ENCODE peak calls at places on chromosomes 16 and 17, in four cellular contexts. Y, C, V and X are unnamed samples.

GRCh38 chr16:4370570-4371480 is 823 bp upstream of the VASN start:
- DNase-seq in Y (no peak), C (no peak), V (no peak), X (no peak)

GRCh38 chr16:15545544-15545943 is 97.4 kb downstream of the MARF1 start:
- DNase-seq in Y (no peak), C (no peak), V (no peak), X (no peak)

GRCh38 chr16:4414187-4414909 is 2.0 kb downstream of the CORO7 start:
- DNase-seq in Y (peak; percentile 48), C (no peak), V (no peak), X (no peak)

GRCh38 chr16:24075929-24076716 is 180.0 kb upstream of the CACNG3 start:
- DNase-seq in Y (no peak), C (no peak), V (no peak), X (no peak)

GRCh38 chr16:55955845-55956244 is 80.7 kb upstream of the CES5A start:
- DNase-seq in Y (no peak), C (no peak), V (no peak), X (no peak)

GRCh38 chr17:76071497-76072148 is 694 bp downstream of the SRP68 start:
- DNase-seq in Y (no peak), C (no peak), V (no peak), X (no peak)

GRCh38 chr16:66035096-66035495 is 331.4 kb upstream of the CDH5 start:
- DNase-seq in Y (no peak), C (no peak), V (no peak), X (no peak)

GRCh38 chr16:85010446-85010930 is 847 bp downstream of the ZDHHC7 start:
- DNase-seq in Y (no peak), C (no peak), V (no peak), X (no peak)

GRCh38 chr17:74374786-74375185 is 7.5 kb downstream of the GPR142 start:
- DNase-seq in Y (no peak), C (no peak), V (no peak), X (no peak)

GRCh38 chr16:17696696-17697095 is 225.9 kb upstream of the XYLT1 start:
- DNase-seq in Y (no peak), C (no peak), V (no peak), X (no peak)

GRCh38 chr16:50323335-50324011 is 45.3 kb downstream of the BRD7 start:
- DNase-seq in Y (no peak), C (peak; percentile 69), V (peak; percentile 47), X (no peak)

GRCh38 chr16:67395458-67396158 is 2.3 kb upstream of the TPPP3 start:
- DNase-seq in Y (no peak), C (no peak), V (peak; percentile 32), X (no peak)

GRCh38 chr17:17904171-17905035 is 67.6 kb upstream of the SREBF1 start:
- DNase-seq in Y (no peak), C (no peak), V (no peak), X (no peak)

GRCh38 chr16:12386076-12386641 is 409.6 kb downstream of the SNX29 start:
- DNase-seq in Y (no peak), C (no peak), V (no peak), X (no peak)

GRCh38 chr16:88697831-88698693 is 8.1 kb downstream of the RNF166 start:
- DNase-seq in Y (no peak), C (no peak), V (peak; percentile 33), X (no peak)
- TF ChIP-seq CTCF in Y (no peak), C (peak; percentile 37), V (peak; percentile 44), X (peak; percentile 38)

DNA sequence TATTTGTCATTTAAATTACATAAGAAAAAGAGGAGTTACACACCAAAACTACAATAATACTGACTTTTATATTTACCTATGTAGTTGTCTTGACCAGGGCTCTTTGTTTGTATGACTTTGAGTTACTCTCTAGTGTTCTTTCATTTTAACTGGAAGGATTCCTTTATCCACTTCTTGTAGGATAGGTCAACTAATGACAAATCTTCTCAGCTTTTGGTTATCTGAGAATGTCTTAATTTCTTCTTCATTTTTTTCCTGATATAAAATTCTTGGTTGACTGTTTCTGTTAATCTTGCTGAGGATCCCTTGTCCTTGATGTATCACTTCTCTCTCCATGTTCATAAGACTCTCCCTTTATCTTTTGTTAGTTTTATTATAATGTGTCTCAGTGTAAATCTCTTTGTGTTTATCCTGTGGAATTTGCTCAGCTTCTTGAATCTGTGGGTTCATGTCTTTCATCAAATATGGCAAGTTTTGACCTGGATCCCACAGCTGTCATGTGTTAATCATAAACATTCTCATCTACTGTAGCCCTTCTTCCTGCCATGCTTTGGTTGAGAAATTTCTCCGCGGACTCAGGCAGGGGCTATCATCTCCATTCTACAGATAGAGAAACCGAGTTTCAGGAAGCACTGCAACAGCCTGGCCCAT is 5.4 kb downstream of the PRSS41 start:
- DNase-seq in Y (no peak), C (no peak), V (no peak), X (no peak)
- H3K4me3 ChIP-seq in Y (no peak overlapping the region), C (no peak overlapping the region), V (no peak overlapping the region), X (no peak overlapping the region)

DNA sequence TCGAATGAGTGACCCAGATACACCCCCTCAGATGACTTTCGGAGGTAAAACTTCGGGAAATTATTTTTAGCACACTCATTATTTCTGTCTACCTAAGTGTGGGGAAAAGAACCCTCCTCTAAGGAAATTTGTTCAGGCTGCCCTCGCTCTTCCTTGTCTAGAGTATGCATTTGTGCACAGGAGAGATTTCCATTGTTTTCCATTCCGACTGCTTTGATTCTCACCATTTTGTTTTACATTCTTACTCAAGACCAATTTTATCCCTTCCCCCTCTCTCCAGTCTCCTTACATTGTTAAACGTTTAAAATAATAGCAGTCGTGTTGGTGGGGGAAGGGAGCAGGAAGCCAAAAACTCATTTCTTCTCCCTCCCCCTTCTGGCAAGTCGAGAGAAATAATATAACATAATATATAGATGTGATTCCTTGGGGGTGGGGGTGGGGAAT is 1.5 kb upstream of the CHD3 start:
- DNase-seq in Y (no peak), C (no peak), V (no peak), X (no peak)
- TF ChIP-seq CTCF in Y (no peak), C (no peak), V (peak; percentile 36), X (peak; percentile 25)

DNA sequence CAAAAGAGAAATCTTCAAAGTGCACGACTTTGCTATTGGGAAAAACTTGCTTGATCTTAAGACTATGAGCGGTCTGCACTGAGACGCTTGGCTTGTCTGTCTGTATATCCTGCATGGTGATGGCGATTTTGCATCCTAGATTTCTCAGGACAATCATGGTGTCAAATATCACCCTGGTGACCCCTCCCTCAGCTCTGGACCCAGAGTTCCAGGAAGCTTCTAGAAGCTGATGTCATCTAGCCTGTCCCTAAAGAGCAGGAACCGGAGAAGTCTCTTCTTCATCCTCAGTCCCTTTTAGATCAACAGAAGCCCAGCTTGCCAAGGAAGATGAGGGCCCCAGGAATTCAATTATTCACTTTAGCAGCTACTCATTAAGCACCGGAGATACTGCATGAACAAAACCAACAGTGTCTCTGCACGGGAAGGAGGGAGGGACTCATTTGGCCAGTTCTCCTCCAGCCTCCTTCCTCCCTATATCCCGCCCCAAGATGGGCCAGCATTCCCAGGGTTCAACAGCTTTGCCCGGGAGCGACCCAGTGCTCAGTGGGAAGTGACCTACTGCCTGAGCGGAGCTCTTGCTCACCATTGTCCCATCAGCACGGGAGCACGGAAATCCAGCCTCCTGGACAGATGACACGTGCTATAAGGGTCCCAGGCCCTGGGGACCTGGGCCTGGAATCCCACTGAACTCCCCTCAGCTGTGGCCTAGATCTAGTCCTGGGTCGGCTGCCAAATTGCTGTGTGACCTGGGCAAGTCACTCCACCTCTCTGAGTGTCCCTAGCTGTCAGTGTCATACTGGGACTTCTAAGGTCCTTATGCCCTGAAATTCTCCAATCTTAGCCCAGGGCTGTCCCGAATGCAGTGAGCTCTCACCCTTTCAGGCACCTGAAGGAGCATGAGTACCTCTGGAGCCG is 3.8 kb downstream of the EMP2 start:
- DNase-seq in Y (no peak), C (no peak), V (no peak), X (no peak)
- H3K4me3 ChIP-seq in Y (no peak overlapping the region), C (no peak overlapping the region), V (no peak overlapping the region), X (no peak overlapping the region)

DNA sequence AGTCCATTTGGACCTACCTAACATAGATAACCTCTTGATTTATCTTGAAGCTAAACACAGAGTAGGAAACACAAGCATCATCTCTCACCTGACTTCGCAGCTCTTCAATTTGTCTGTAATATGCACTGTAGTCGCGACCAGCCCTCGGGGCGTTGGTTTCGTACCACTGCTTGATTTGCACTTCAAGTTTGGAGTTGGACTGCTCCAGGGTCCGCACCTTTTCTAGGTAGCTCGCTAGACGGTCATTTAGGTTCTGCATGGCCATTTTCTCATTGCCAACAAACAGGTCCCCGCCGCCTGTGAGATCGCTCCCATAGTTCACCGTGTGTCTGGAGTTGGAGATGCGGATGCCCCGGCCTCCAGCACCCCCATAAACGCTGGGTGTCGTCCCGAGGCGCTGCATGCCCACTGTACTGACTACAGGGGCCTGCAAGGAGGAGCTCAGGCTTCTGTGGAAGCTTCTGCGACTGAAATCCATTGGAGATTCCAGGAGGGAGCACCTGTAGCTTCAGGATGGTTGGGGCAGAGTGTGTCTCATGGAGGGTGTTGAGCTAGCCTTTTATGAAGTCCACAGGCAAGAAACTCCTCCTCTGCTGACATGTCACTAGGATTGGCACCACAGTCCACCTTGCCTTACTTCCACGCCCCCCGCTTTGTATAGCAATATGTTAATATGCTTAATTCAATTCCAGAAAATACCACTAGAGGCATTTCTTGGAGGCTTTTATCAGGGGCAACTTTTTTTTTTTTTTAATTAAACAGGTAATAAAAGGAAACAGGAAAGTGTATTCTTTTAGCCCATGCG is at the start of gene KRT20:
- DNase-seq in Y (no peak), C (no peak), V (no peak), X (no peak)
- TF ChIP-seq CTCF in Y (no peak), C (peak; percentile 17), V (no peak), X (no peak)